ENCODE peak calls at places on chromosomes 4 and X, in nine cellular contexts. D is OCI-LY7, C is spleen, O is fibroblast of mammary gland, P is left lung, Z is bronchial epithelial cell, Y is cardiac muscle cell, W is lung, F is heart left ventricle. V is an unnamed sample.

GRCh38 chrX:7139202-7140081 is 8.1 kb upstream of the STS start:
- DNase-seq in D (no peak), C (no peak), O (peak; percentile 89), P (no peak), Z (peak; percentile 38), Y (no peak), W (no peak), F (no peak), V (no peak)

GRCh38 chrX:139475432-139475831 is 55.1 kb upstream of the F9 start:
- DNase-seq in D (no peak), C (no peak), O (no peak), P (no peak), Z (no peak), Y (no peak), W (no peak), F (no peak), V (no peak)

GRCh38 chr4:6110681-6111353 is 89.5 kb downstream of the JAKMIP1 start:
- DNase-seq in D (no peak), C (no peak), O (no peak), P (no peak), Z (no peak), Y (no peak), W (no peak), F (no peak), V (no peak)

GRCh38 chr4:38069271-38069760 is 109.1 kb downstream of the PTTG2 start:
- DNase-seq in D (peak; percentile 23), C (no peak), O (peak; percentile 84), P (peak; percentile 58), Z (peak; percentile 90), Y (peak; percentile 49), W (peak; percentile 44), F (no peak), V (no peak)

GRCh38 chrX:29215251-29215650 is 628.0 kb downstream of the IL1RAPL1 start:
- DNase-seq in D (no peak), C (no peak), O (peak; percentile 4), P (no peak), Z (peak; percentile 17), Y (no peak), W (no peak), F (no peak), V (no peak)

GRCh38 chr4:83054928-83055327 is 19.9 kb downstream of the COPS4 start:
- DNase-seq in D (peak; percentile 63), C (no peak), O (peak; percentile 41), P (no peak), Z (peak; percentile 20), Y (no peak), W (no peak), F (no peak), V (no peak)

GRCh38 chr4:4326136-4326535 is 36.1 kb downstream of the ZBTB49 start:
- DNase-seq in D (no peak), C (no peak), O (no peak), P (no peak), Z (no peak), Y (no peak), W (no peak), F (no peak), V (no peak)

GRCh38 chrX:52576946-52577345 is 60.1 kb upstream of the XAGE1B start:
- DNase-seq in D (no peak), C (no peak), O (no peak), P (no peak), Z (peak; percentile 63), Y (no peak), W (no peak), F (no peak), V (no peak)

GRCh38 chr4:47478799-47479198 is 6.3 kb upstream of the ATP10D start:
- DNase-seq in D (no peak), C (peak; percentile 47), O (no peak), P (no peak), Z (no peak), Y (no peak), W (no peak), F (no peak), V (no peak)

GRCh38 chr4:129561886-129562285 is 465.9 kb downstream of the C4orf33 start:
- DNase-seq in D (no peak), C (no peak), O (peak; percentile 43), P (no peak), Z (peak; percentile 60), Y (no peak), W (no peak), F (no peak), V (no peak)

GRCh38 chrX:12329476-12329875 is 191.2 kb downstream of the FRMPD4 start:
- DNase-seq in D (no peak), C (no peak), O (peak; percentile 15), P (no peak), Z (peak; percentile 10), Y (no peak), W (no peak), F (no peak), V (no peak)

GRCh38 chr4:70746179-70746839 is 24.5 kb downstream of the RUFY3 start:
- DNase-seq in D (no peak), C (no peak), O (peak; percentile 77), P (peak; percentile 53), Z (peak; percentile 42), Y (no peak), W (peak; percentile 46), F (no peak), V (no peak)

GRCh38 chr4:6943012-6943869 is 33.6 kb downstream of the TBC1D14 start:
- DNase-seq in D (no peak), C (peak; percentile 73), O (no peak), P (no peak), Z (no peak), Y (no peak), W (no peak), F (no peak), V (no peak)

GRCh38 chr4:123444298-123444731 is 47.7 kb downstream of the SPRY1 start:
- DNase-seq in D (peak; percentile 91), C (no peak), O (peak; percentile 29), P (peak; percentile 57), Z (no peak), Y (peak; percentile 71), W (peak; percentile 38), F (peak; percentile 65), V (no peak)

GRCh38 chr4:95732061-95732460 is 107.8 kb upstream of the PDHA2 start:
- DNase-seq in D (no peak), C (no peak), O (peak; percentile 11), P (no peak), Z (peak; percentile 37), Y (no peak), W (no peak), F (no peak), V (no peak)

GRCh38 chr4:114677346-114677979 is 78.9 kb downstream of the UGT8 start:
- DNase-seq in D (no peak), C (no peak), O (no peak), P (no peak), Z (no peak), Y (no peak), W (no peak), F (no peak), V (no peak)
- H3K4me3 ChIP-seq in D (no peak overlapping the region), C (no peak overlapping the region), O (no peak overlapping the region), P (no peak overlapping the region), Z (no peak overlapping the region), Y (no peak overlapping the region), W (no peak overlapping the region), F (no peak overlapping the region), V (no peak overlapping the region)

GRCh38 chrX:134525086-134525792 is 65.3 kb downstream of the HPRT1 start:
- DNase-seq in D (no peak), C (no peak), O (no peak), P (no peak), Z (no peak), Y (no peak), W (no peak), F (no peak), V (no peak)

GRCh38 chrX:134524181-134524580 is 64.2 kb downstream of the HPRT1 start:
- DNase-seq in D (no peak), C (no peak), O (no peak), P (no peak), Z (no peak), Y (no peak), W (no peak), F (no peak), V (no peak)

GRCh38 chrX:134526399-134526798 is 66.4 kb downstream of the HPRT1 start:
- DNase-seq in D (no peak), C (no peak), O (no peak), P (no peak), Z (no peak), Y (no peak), W (no peak), F (no peak), V (no peak)

GRCh38 chrX:134520860-134521390 is 61.0 kb downstream of the HPRT1 start:
- DNase-seq in D (peak; percentile 41), C (no peak), O (peak; percentile 84), P (no peak), Z (peak; percentile 54), Y (peak; percentile 79), W (no peak), F (no peak), V (peak; percentile 10)
- TF ChIP-seq CTCF in D (peak; percentile 72), C (peak; percentile 39), O (peak; percentile 80), P (no peak), Z (peak; percentile 58), Y (peak; percentile 58), W (peak; percentile 26), F (peak; percentile 56), V (peak; percentile 68)

DNA sequence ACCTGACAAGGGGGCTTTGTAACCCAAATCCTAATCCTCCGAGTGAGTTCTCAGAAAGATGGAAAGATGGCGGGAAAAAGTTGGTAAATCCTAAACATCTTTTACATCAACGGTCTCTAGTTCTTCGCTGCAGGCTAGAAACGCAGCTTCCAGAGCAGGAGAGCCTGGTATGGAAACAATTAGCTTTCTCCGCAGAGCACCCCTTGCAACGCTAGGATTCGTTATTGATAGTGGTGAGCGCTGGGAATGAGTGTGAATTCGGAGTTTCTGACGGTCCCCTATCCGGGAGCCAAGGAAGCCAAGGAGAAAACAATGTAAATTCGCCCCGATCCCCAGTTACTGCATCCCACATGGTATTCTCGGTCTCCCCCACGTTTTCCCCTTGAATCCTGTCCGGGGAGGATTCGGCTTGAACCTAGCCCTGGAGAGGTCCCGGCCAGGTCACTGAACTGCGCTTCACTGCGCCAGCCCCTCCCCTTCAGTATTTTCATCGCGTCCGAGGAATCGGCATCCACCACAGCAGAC is 4.7 kb upstream of the NEUROG2 start:
- DNase-seq in D (no peak), C (no peak), O (peak; percentile 15), P (no peak), Z (no peak), Y (no peak), W (no peak), F (no peak), V (no peak)
- H3K4me3 ChIP-seq in D (no peak overlapping the region), C (peak overlapping the region; percentile 40), O (no peak overlapping the region), P (no peak overlapping the region), Z (no peak overlapping the region), Y (no peak overlapping the region), W (no peak overlapping the region), F (no peak overlapping the region), V (no peak overlapping the region)

DNA sequence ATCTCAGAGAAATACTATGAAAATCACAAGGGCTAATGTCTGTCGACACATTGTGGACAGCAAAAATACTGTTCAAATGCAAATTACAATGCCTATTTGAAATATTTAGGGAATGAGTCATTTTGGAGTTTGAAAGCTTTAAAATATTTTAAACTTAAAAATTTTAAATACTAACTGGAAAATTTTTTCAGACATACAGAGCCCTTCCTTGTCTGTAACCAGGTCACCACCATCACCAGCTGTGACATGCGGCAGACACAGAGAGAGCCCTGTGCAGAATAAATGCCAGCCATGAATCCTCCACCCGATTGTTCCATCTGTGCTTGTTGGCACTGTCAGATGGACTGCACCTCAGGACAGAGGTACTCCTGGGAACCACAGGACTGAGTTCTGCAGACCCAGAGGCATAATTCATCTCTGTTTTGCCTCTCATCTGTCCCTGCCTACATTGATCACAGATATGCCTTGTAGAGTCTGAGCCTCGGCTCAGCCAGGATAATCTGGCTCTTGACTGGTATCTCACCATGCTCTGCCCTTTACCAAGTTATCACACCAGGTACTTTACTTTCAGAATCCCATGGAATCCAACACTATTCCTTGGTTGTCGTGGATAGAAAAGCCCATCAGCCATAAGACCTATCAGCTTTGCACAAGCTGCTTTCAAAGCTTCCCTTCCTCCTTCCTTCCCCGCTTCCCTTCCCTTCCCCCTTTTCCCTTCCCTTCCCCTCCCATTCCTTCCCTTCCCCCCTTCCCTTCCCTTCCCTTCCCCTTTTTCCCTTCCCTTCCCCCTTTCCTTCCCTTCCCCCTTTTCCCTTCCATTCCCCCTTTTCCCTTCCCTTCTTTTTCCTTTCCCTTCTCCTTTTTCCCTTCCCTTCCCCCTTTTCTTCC is 67.2 kb downstream of the TBC1D9 start:
- DNase-seq in D (no peak), C (no peak), O (no peak), P (no peak), Z (peak; percentile 5), Y (no peak), W (no peak), F (no peak), V (no peak)
- TF ChIP-seq CTCF in D (no peak), C (no peak), O (no peak), P (no peak), Z (no peak), Y (no peak), W (no peak), F (no peak), V (no peak)